ENCODE peak calls at places on chromosomes 6 and 20, in five cellular contexts. T is mammary epithelial cell, W is fibroblast of pulmonary artery, U is breast epithelium, E is cardiac muscle cell. N is an unnamed sample.

GRCh38 chr6:157527471-157527907 is 146.5 kb downstream of the ZDHHC14 start:
- DNase-seq in T (no peak), W (peak; percentile 91), U (no peak), E (no peak), N (no peak)

GRCh38 chr6:1554881-1555569 is 54.7 kb upstream of the FOXC1 start:
- DNase-seq in T (no peak), W (peak; percentile 57), U (peak; percentile 47), E (peak; percentile 47), N (no peak)

GRCh38 chr6:165799736-165800135 is 136.7 kb upstream of the PDE10A start:
- DNase-seq in T (no peak), W (peak; percentile 68), U (no peak), E (no peak), N (no peak)

GRCh38 chr6:25217275-25217674 is 61.9 kb upstream of the CARMIL1 start:
- DNase-seq in T (no peak), W (no peak), U (no peak), E (no peak), N (no peak)

GRCh38 chr6:53171605-53172467 is 23.2 kb upstream of the GCM1 start:
- DNase-seq in T (peak; percentile 58), W (peak; percentile 84), U (peak; percentile 87), E (peak; percentile 87), N (peak; percentile 55)

GRCh38 chr20:11484479-11484878 is 433.2 kb upstream of the BTBD3 start:
- DNase-seq in T (no peak), W (no peak), U (no peak), E (no peak), N (no peak)

GRCh38 chr6:157403684-157404051 is 22.7 kb downstream of the ZDHHC14 start:
- DNase-seq in T (no peak), W (no peak), U (no peak), E (no peak), N (no peak)

GRCh38 chr6:142945446-142946180 is 637 bp upstream of the HIVEP2 start:
- DNase-seq in T (no peak), W (no peak), U (no peak), E (peak; percentile 81), N (no peak)

GRCh38 chr6:48611332-48611731 is 500.3 kb upstream of the PTCHD4 start:
- DNase-seq in T (no peak), W (peak; percentile 41), U (no peak), E (no peak), N (peak; percentile 16)

GRCh38 chr20:38083338-38084048 is 49.9 kb downstream of the RPRD1B start:
- DNase-seq in T (no peak), W (peak; percentile 40), U (no peak), E (no peak), N (no peak)

GRCh38 chr6:45970326-45970725 is 45.3 kb downstream of the CLIC5 start:
- DNase-seq in T (no peak), W (no peak), U (no peak), E (no peak), N (no peak)

GRCh38 chr6:17101422-17102257 is at the start of gene STMND1:
- DNase-seq in T (peak; percentile 53), W (peak; percentile 33), U (peak; percentile 75), E (peak; percentile 45), N (no peak)

GRCh38 chr6:170295519-170296422 is 4.9 kb upstream of the DLL1 start:
- DNase-seq in T (peak; percentile 59), W (no peak), U (no peak), E (peak; percentile 60), N (no peak)

GRCh38 chr6:689223-689622 is 3.7 kb downstream of the EXOC2 start:
- DNase-seq in T (no peak), W (no peak), U (no peak), E (no peak), N (no peak)

GRCh38 chr6:81940451-81940850 is 188.0 kb upstream of the TENT5A start:
- DNase-seq in T (no peak), W (no peak), U (no peak), E (no peak), N (no peak)

GRCh38 chr6:122726649-122727048 is 52.9 kb upstream of the FABP7 start:
- DNase-seq in T (peak; percentile 33), W (peak; percentile 33), U (no peak), E (peak; percentile 21), N (no peak)

GRCh38 chr6:9614778-9615177 is 800.1 kb downstream of the TFAP2A start:
- DNase-seq in T (peak; percentile 43), W (no peak), U (no peak), E (no peak), N (no peak)

GRCh38 chr6:146892613-146893401 is 294.0 kb downstream of the ADGB start:
- DNase-seq in T (peak; percentile 34), W (peak; percentile 73), U (no peak), E (no peak), N (peak; percentile 79)

GRCh38 chr6:129543981-129544380 is 166.0 kb downstream of the ARHGAP18 start:
- DNase-seq in T (no peak), W (peak; percentile 49), U (no peak), E (no peak), N (no peak)

GRCh38 chr6:33277663-33278391 is 904 bp downstream of the B3GALT4 start:
- DNase-seq in T (no peak), W (no peak), U (no peak), E (no peak), N (no peak)

GRCh38 chr6:22600059-22600458 is 30.7 kb downstream of the HDGFL1 start:
- DNase-seq in T (no peak), W (no peak), U (no peak), E (no peak), N (no peak)

GRCh38 chr20:1838479-1839279 is 56.5 kb upstream of the SIRPA start:
- DNase-seq in T (no peak), W (no peak), U (no peak), E (no peak), N (no peak)

GRCh38 chr20:63968136-63968927 is 1.4 kb downstream of the ZNF512B start:
- DNase-seq in T (no peak), W (no peak), U (no peak), E (no peak), N (no peak)

GRCh38 chr6:56833127-56833791 is 121.6 kb upstream of the BEND6 start:
- DNase-seq in T (no peak), W (no peak), U (no peak), E (peak; percentile 41), N (no peak)

GRCh38 chr6:55777461-55777860 is 97.9 kb downstream of the BMP5 start:
- DNase-seq in T (peak; percentile 64), W (no peak), U (no peak), E (no peak), N (no peak)

GRCh38 chr6:159968295-159969203 is at the start of gene IGF2R:
- DNase-seq in T (peak; percentile 86), W (peak; percentile 83), U (peak; percentile 96), E (peak; percentile 97), N (no peak)

GRCh38 chr20:51021067-51022025 is 1.6 kb downstream of the KCNG1 start:
- DNase-seq in T (peak; percentile 31), W (peak; percentile 38), U (no peak), E (peak; percentile 39), N (no peak)

GRCh38 chr6:21726676-21727075 is 133.1 kb downstream of the SOX4 start:
- DNase-seq in T (no peak), W (no peak), U (no peak), E (no peak), N (no peak)

DNA sequence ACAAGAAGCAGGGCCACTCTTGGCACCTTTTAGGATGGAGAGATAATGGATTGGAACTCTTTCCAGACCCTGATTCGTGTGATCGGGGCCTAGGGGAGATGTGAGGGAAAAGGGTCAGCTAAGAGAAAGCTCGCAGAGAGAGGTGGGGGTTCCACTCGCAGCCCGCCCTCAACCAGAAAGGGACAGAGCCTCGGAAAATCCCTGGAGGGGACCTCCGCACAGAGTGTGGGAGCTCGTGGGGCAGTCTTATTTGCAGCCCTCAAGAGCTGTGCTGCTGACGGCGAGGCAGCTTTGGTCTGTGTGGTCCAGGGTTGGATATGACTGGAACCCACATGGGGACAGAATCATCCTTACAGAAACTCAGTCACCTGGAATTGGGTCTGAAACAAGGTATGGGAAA is 184.3 kb upstream of the PMEPA1 start:
- DNase-seq in T (no peak), W (no peak), U (no peak), E (no peak), N (no peak)
- H3K4me3 ChIP-seq in T (no peak overlapping the region), W (no peak overlapping the region), U (no peak overlapping the region), E (no peak overlapping the region), N (no peak overlapping the region)

DNA sequence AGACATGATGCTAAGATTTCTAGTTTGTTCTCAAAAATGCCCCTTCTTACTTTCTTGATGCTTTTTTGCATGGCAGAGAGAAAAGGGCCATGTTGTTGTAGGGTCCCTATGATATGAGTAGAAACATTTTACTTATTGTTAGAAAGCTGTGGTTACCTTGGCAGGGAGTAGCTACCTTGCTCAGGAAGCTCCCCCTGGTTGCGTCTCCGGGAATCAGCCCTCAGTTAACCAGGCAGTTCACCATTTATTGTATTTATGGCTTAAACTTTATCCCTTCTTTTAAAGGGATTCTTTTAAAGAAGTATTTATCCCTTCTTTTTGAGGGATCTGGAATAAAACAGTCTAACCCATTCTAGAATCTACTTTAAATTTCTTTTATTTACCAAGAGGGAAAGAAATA is 113.9 kb upstream of the PROKR2 start:
- DNase-seq in T (no peak), W (no peak), U (no peak), E (no peak), N (no peak)
- TF ChIP-seq CTCF in T (no peak), W (no peak), U (no peak), E (no peak), N (no peak)

GRCh38 chr20:21397341-21398108 is at the start of gene NKX2-4:
- DNase-seq in T (no peak), W (no peak), U (no peak), E (no peak), N (no peak)
- H3K4me3 ChIP-seq in T (no peak within 1 kb of the TSS), W (no peak within 1 kb of the TSS), U (peak within 1 kb of the TSS; percentile 57), E (no peak within 1 kb of the TSS), N (no peak within 1 kb of the TSS)

GRCh38 chr20:3407426-3408250 is at the start of gene DNAAF9:
- DNase-seq in T (peak; percentile 90), W (peak; percentile 72), U (peak; percentile 65), E (peak; percentile 88), N (no peak)
- TF ChIP-seq CTCF in T (no peak), W (no peak), U (peak; percentile 8), E (peak; percentile 18), N (no peak)

DNA sequence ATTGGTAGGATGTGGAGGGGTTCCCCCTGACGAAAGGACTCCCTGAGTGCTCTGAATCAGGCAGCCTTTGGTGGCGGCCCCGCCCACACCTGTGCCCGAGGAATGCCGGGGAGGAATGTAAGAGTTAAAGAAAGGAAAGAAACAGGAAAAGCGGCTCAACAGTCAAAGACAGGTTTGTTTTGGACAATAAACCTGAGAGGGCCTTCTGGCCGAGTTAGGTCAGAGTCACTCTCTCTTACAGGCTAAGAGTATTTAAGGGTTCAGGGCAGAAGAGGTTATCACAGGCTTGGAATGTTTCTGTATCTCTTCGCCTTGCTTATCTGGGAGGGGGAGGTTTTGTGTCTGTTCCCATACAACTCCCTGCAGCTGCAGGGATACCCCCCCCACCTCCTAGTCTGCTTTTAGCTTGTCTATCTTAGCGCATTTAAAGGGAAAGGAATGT is 32.9 kb downstream of the DYNLT1 start:
- DNase-seq in T (peak; percentile 40), W (no peak), U (no peak), E (peak; percentile 74), N (no peak)
- H3K4me3 ChIP-seq in T (no peak overlapping the region), W (no peak overlapping the region), U (no peak overlapping the region), E (no peak overlapping the region), N (no peak overlapping the region)